ENCODE peak calls at places on chromosomes 13 and 19, in six cellular contexts. S, C, L, T, Q and I are unnamed samples.

GRCh38 chr13:24505256-24505655 is 7.3 kb downstream of the PARP4 start:
- DNase-seq in S (no peak), C (no peak), L (no peak), T (no peak), Q (no peak), I (no peak)

GRCh38 chr19:15283141-15283885 is 49.0 kb downstream of the BRD4 start:
- DNase-seq in S (no peak), C (no peak), L (peak), T (no peak), Q (no peak), I (no peak)

GRCh38 chr13:24011266-24011665 is 114.0 kb upstream of the C1QTNF9B start:
- DNase-seq in S (no peak), C (no peak), L (no peak), T (no peak), Q (no peak), I (no peak)

GRCh38 chr19:30274987-30275386 is 97.2 kb upstream of the ZNF536 start:
- DNase-seq in S (no peak), C (no peak), L (no peak), T (no peak), Q (no peak), I (no peak)

GRCh38 chr13:50521750-50522149 is 321.7 kb downstream of the DLEU7 start:
- DNase-seq in S (no peak), C (no peak), L (no peak), T (no peak), Q (no peak), I (no peak)

GRCh38 chr13:98879965-98880364 is 97.9 kb downstream of the DOCK9 start:
- DNase-seq in S (no peak), C (no peak), L (no peak), T (no peak), Q (no peak), I (no peak)

GRCh38 chr13:24063281-24063851 is 97.2 kb upstream of the SPATA13 start:
- DNase-seq in S (no peak), C (no peak), L (no peak), T (no peak), Q (no peak), I (no peak)

GRCh38 chr19:8069116-8069973 is 16.8 kb downstream of the CCL25 start:
- DNase-seq in S (peak), C (no peak), L (no peak), T (peak), Q (no peak), I (no peak)

GRCh38 chr13:27401210-27401609 is 23.2 kb upstream of the GTF3A start:
- DNase-seq in S (no peak), C (peak), L (no peak), T (no peak), Q (no peak), I (no peak)

GRCh38 chr13:32246468-32246867 is 68.7 kb downstream of the ZAR1L start:
- DNase-seq in S (peak), C (peak), L (peak), T (peak), Q (no peak), I (peak)

GRCh38 chr19:369876-370275 is 25.3 kb upstream of the MIER2 start:
- DNase-seq in S (no peak), C (no peak), L (peak), T (no peak), Q (no peak), I (no peak)

GRCh38 chr13:77378662-77379061 is 51.8 kb upstream of the MYCBP2 start:
- DNase-seq in S (no peak), C (no peak), L (no peak), T (no peak), Q (no peak), I (no peak)

GRCh38 chr19:11031421-11032070 is 57.7 kb upstream of the LDLR start:
- DNase-seq in S (no peak), C (no peak), L (no peak), T (no peak), Q (no peak), I (no peak)

GRCh38 chr19:10871711-10872550 is 578 bp downstream of the CARM1 start:
- DNase-seq in S (peak), C (peak), L (peak), T (no peak), Q (no peak), I (no peak)

GRCh38 chr13:89803839-89804238 is 1543.6 kb upstream of the MIR17HG start:
- DNase-seq in S (no peak), C (no peak), L (no peak), T (no peak), Q (no peak), I (no peak)

GRCh38 chr13:48602296-48603040 is 51.3 kb upstream of the CYSLTR2 start:
- DNase-seq in S (no peak), C (no peak), L (no peak), T (no peak), Q (no peak), I (no peak)

GRCh38 chr13:88196106-88196505 is 524.9 kb downstream of the SLITRK5 start:
- DNase-seq in S (no peak), C (no peak), L (no peak), T (no peak), Q (no peak), I (no peak)

GRCh38 chr13:24182703-24183081 is 22.2 kb downstream of the SPATA13 start:
- DNase-seq in S (no peak), C (no peak), L (no peak), T (no peak), Q (no peak), I (no peak)

GRCh38 chr13:43942301-43942700 is 62.6 kb downstream of the LACC1 start:
- DNase-seq in S (no peak), C (no peak), L (no peak), T (no peak), Q (no peak), I (no peak)

GRCh38 chr13:31968473-31968872 is 63.1 kb upstream of the FRY start:
- DNase-seq in S (no peak), C (peak), L (no peak), T (no peak), Q (no peak), I (no peak)

GRCh38 chr19:49807174-49807830 is 5.8 kb downstream of the FUZ start:
- DNase-seq in S (no peak), C (no peak), L (no peak), T (no peak), Q (no peak), I (no peak)

GRCh38 chr19:35030257-35031071 is at the start of gene SCN1B:
- DNase-seq in S (peak), C (peak), L (no peak), T (peak), Q (no peak), I (no peak)

GRCh38 chr19:35352448-35353304 is 5.0 kb downstream of the FFAR1 start:
- DNase-seq in S (peak), C (peak), L (peak), T (peak), Q (peak), I (peak)

GRCh38 chr19:34226036-34226435 is 28.3 kb upstream of the GARRE1 start:
- DNase-seq in S (no peak), C (no peak), L (no peak), T (no peak), Q (no peak), I (no peak)

GRCh38 chr13:28754698-28755545 is 36.2 kb upstream of the SLC46A3 start:
- DNase-seq in S (peak), C (no peak), L (no peak), T (peak), Q (no peak), I (no peak)

GRCh38 chr13:34942732-34943674 is 933 bp downstream of the NBEA start:
- DNase-seq in S (peak), C (peak), L (peak), T (peak), Q (no peak), I (peak)
- TF ChIP-seq CTCF in S (no peak), C (no peak), L (no peak), T (no peak), Q (no peak), I (no peak)

DNA sequence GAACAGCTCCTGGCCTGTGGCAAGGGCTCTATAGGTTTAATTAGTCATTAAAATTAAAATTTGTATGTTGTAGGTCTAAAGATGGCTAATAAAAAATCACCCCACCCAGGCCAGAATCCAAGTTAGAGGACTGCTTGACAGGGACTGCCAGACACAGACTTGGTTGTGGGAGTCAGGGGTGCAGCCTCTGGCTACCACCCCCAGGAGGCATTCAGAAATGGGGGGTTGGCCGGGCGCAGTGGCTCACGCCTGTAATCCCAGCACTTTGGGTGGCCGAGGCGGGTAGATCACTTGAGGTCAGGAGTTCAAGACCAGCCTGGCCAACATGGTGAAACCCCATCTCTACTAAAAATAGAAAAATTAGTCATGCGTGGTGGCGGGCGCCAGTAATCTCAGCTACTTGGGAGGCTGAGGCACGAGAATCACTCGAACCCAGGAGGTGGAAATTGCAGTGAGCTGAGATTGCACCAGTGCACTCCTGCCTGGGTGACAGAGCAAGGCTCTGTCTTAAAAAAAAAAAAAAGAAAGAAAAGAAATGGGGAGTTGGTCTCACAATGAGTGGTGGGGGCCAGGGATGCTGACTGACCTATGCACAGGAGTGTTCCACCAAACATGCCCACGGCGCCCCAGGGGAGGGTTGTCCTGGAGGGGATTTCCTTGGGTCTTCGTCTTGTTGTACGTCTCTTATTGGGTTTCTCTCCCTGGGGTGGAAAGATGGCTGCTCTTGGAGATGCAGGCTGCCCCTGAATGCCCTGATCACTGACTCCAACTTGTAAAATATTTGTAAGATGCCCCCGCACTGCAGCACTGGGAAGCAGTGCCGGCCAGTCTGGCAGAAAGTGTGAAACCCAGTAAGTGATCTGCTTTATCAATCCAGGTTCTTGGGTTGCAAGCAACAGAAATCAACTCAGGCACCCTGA is 68.8 kb downstream of the SIPA1L3 start:
- DNase-seq in S (no peak), C (no peak), L (peak), T (no peak), Q (no peak), I (no peak)
- TF ChIP-seq POLR2AphosphoS5 in S (no peak), C (no peak), L (no peak), T (no peak), Q (no peak), I (no peak)

DNA sequence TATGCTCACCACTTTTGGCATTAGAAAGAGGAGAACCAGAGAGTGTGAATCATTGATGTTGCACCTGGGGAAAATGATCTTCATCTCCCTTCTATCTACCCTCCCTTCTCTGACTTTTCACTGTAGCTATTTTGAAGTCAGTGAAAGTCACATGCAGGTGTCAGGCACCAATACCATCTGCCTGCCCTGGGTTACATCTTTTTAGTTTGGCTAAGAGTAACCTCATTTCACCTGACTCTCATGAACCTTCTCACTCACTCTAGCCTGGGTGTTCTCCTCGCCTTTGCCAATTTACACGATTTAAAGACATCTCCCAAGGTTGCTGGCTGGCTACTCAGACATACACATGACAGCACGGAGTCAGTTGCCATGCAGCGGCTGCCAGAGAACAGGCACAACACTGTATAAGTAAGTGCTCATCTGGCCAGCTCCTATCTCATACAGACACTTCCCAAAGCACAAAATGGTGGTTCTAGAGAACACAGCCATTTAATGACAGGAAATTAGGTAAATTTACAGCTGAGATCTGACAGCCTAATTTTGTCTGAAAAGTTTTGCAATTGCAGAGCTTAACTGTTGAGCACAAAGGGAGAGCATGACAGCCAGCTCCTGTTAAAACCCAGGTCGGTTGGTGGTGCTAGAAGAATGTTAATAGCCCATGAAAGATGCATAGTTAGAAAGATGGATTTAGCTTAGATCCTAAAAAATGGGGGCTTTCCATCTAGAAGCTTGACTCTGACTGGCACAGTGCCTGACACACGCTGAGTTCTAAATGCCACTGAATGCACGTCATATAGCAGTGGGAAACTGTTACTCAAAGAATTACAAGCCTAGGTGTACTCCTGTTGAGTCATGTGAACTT is 32.5 kb downstream of the LCP1 start:
- DNase-seq in S (no peak), C (no peak), L (no peak), T (no peak), Q (no peak), I (peak)
- H3K27ac ChIP-seq in S (no peak), C (no peak), L (no peak), T (no peak), Q (no peak), I (peak)

GRCh38 chr19:5048091-5048726 is 79.3 kb downstream of the KDM4B start:
- DNase-seq in S (peak), C (peak), L (peak), T (peak), Q (peak), I (peak)
- TF ChIP-seq CTCF in S (peak), C (peak), L (peak), T (peak), Q (peak), I (peak)

GRCh38 chr19:46002678-46003275 is 7.5 kb downstream of the CCDC61 start:
- DNase-seq in S (no peak), C (no peak), L (no peak), T (no peak), Q (no peak), I (no peak)

GRCh38 chr19:45998834-45999233 is 3.6 kb downstream of the CCDC61 start:
- DNase-seq in S (no peak), C (no peak), L (no peak), T (no peak), Q (no peak), I (no peak)

GRCh38 chr19:45999653-46000121 is 4.4 kb downstream of the CCDC61 start:
- DNase-seq in S (peak), C (no peak), L (no peak), T (peak), Q (no peak), I (no peak)

GRCh38 chr19:45996933-45997332 is 1.7 kb downstream of the CCDC61 start:
- DNase-seq in S (no peak), C (no peak), L (no peak), T (no peak), Q (no peak), I (no peak)

GRCh38 chr19:46000497-46001246 is 5.4 kb downstream of the CCDC61 start:
- DNase-seq in S (peak), C (peak), L (no peak), T (peak), Q (no peak), I (peak)
- TF ChIP-seq POLR2AphosphoS5 in S (no peak), C (no peak), L (no peak), T (no peak), Q (no peak), I (no peak)

DNA sequence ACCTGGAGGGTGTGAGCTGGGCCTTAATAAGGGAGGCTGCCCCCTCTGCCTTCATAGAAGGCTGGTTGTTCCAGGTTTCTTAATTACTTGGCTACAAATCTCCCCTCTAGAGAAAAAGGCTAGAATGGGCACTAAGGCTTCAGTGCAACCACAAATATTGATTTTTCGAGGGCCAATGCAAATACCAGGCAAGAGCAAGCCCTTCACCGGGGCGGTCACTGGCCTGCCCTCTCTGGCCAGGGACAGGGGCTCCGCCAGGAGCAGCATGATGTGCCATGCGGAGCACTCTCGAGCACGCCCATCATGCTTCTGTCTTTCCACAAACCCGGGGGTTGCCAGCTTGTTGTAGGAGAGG is 127.8 kb upstream of the SPACA7 start:
- DNase-seq in S (no peak), C (no peak), L (no peak), T (peak), Q (no peak), I (no peak)
- H3K27ac ChIP-seq in S (no peak), C (no peak), L (no peak), T (no peak), Q (no peak), I (no peak)

GRCh38 chr13:110818747-110819146 is 96.1 kb downstream of the ANKRD10 start:
- DNase-seq in S (no peak), C (no peak), L (no peak), T (peak), Q (no peak), I (no peak)
- TF ChIP-seq CTCF in S (no peak), C (no peak), L (no peak), T (no peak), Q (no peak), I (no peak)

DNA sequence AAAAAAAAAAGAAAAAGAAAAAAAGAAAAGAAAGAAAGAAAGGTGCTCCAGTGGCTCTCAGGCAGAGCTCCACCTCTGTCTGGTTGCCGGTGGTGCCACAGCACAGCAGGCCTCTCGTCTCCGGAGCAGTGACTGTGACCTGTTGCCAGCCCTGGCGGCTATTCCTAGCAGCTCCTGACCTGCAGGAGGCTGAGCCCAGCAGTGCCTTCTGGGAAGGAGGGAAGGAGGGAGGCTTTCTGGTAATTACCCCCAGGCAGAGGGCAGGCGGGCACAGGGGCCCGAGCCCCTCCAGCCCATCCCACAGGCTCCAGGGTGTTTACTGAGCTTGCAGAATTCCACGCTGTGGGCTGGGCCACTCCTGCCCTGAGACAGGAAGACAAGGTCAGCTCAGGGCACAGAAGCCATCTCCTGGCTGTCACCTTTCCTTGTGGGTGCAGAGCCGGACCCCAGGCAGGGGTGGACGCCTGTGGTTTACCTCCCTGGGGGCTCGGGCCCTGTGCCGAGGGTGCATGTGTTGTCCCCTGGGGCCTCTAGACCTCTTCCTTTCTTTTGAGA is 77.9 kb downstream of the GNG7 start:
- DNase-seq in S (peak), C (no peak), L (peak), T (peak), Q (no peak), I (no peak)
- TF ChIP-seq POLR2AphosphoS5 in S (no peak), C (no peak), L (no peak), T (no peak), Q (no peak), I (no peak)

GRCh38 chr19:12293771-12294307 is 844 bp downstream of the ZNF44 start:
- DNase-seq in S (peak), C (peak), L (peak), T (peak), Q (peak), I (peak)

GRCh38 chr19:12289790-12290065 is 5.0 kb downstream of the ZNF44 start:
- DNase-seq in S (no peak), C (no peak), L (no peak), T (no peak), Q (no peak), I (no peak)

GRCh38 chr19:12295191-12295590 is 508 bp upstream of the ZNF44 start:
- DNase-seq in S (no peak), C (no peak), L (no peak), T (no peak), Q (no peak), I (no peak)

GRCh38 chr19:12294308-12295158 is at the start of gene ZNF44:
- DNase-seq in S (peak), C (peak), L (peak), T (peak), Q (peak), I (peak)
- H3K27ac ChIP-seq in S (peak), C (peak), L (peak), T (peak), Q (peak), I (peak)

GRCh38 chr19:33216198-33216830 is 9.3 kb downstream of the SLC7A10 start:
- DNase-seq in S (peak), C (no peak), L (no peak), T (no peak), Q (no peak), I (no peak)
- TF ChIP-seq CTCF in S (peak), C (no peak), L (no peak), T (peak), Q (no peak), I (no peak)